ENCODE peak calls at places on chromosome 22, in nine cellular contexts. Q, B, L, Z, P, W, U, V and F are unnamed samples.

GRCh38 chr22:36540867-36541642 is 12.1 kb upstream of the EIF3D start:
- DNase-seq in Q (no peak), B (no peak), L (peak), Z (no peak), P (no peak), W (peak), U (no peak), V (no peak), F (no peak)

GRCh38 chr22:35301370-35301874 is 1.7 kb downstream of the TOM1 start:
- DNase-seq in Q (no peak), B (peak), L (peak), Z (no peak), P (peak), W (peak), U (no peak), V (no peak), F (no peak)

GRCh38 chr22:27438271-27438980 is 363.1 kb downstream of the MN1 start:
- DNase-seq in Q (no peak), B (peak), L (no peak), Z (no peak), P (peak), W (peak), U (no peak), V (no peak), F (no peak)

GRCh38 chr22:35489225-35489624 is 51.4 kb upstream of the RASD2 start:
- DNase-seq in Q (no peak), B (peak), L (peak), Z (no peak), P (peak), W (peak), U (no peak), V (no peak), F (no peak)

GRCh38 chr22:44353063-44353440 is 40.3 kb upstream of the SHISAL1 start:
- DNase-seq in Q (no peak), B (no peak), L (no peak), Z (no peak), P (no peak), W (no peak), U (no peak), V (no peak), F (no peak)

GRCh38 chr22:47189056-47189916 is 426.8 kb downstream of the TBC1D22A start:
- DNase-seq in Q (peak), B (no peak), L (no peak), Z (no peak), P (no peak), W (no peak), U (no peak), V (no peak), F (no peak)

GRCh38 chr22:41070665-41071331 is 21.6 kb upstream of the EP300 start:
- DNase-seq in Q (no peak), B (no peak), L (no peak), Z (no peak), P (no peak), W (no peak), U (no peak), V (no peak), F (no peak)

GRCh38 chr22:20802922-20803553 is 29.1 kb downstream of the SERPIND1 start:
- DNase-seq in Q (no peak), B (no peak), L (no peak), Z (no peak), P (no peak), W (no peak), U (no peak), V (no peak), F (no peak)

GRCh38 chr22:47102648-47103047 is 340.2 kb downstream of the TBC1D22A start:
- DNase-seq in Q (no peak), B (no peak), L (no peak), Z (no peak), P (no peak), W (peak), U (no peak), V (no peak), F (no peak)

GRCh38 chr22:35703861-35704584 is 13.6 kb upstream of the APOL5 start:
- DNase-seq in Q (no peak), B (peak), L (no peak), Z (no peak), P (peak), W (no peak), U (no peak), V (no peak), F (no peak)

GRCh38 chr22:35580351-35581022 is 36.6 kb downstream of the MB start:
- DNase-seq in Q (no peak), B (no peak), L (no peak), Z (no peak), P (no peak), W (no peak), U (no peak), V (no peak), F (no peak)

GRCh38 chr22:35752833-35753189 is 35.1 kb downstream of the APOL5 start:
- DNase-seq in Q (no peak), B (no peak), L (no peak), Z (no peak), P (peak), W (no peak), U (no peak), V (no peak), F (no peak)

GRCh38 chr22:18031670-18032454 is 7.5 kb upstream of the MICAL3 start:
- DNase-seq in Q (no peak), B (no peak), L (peak), Z (no peak), P (peak), W (peak), U (no peak), V (no peak), F (peak)

GRCh38 chr22:43889366-43890253 is 2.2 kb downstream of the PNPLA5 start:
- DNase-seq in Q (no peak), B (no peak), L (peak), Z (no peak), P (peak), W (peak), U (no peak), V (no peak), F (no peak)

GRCh38 chr22:23621082-23621780 is 10.9 kb downstream of the DRICH1 start:
- DNase-seq in Q (no peak), B (no peak), L (no peak), Z (no peak), P (no peak), W (no peak), U (peak), V (no peak), F (no peak)

GRCh38 chr22:28172948-28173360 is 253.9 kb upstream of the PITPNB start:
- DNase-seq in Q (no peak), B (no peak), L (peak), Z (no peak), P (peak), W (peak), U (no peak), V (no peak), F (no peak)

GRCh38 chr22:19779685-19780268 is 19.2 kb downstream of the TBX1 start:
- DNase-seq in Q (no peak), B (no peak), L (no peak), Z (no peak), P (no peak), W (no peak), U (no peak), V (no peak), F (no peak)

GRCh38 chr22:44928711-44929347 is 81.0 kb downstream of the PHF21B start:
- DNase-seq in Q (no peak), B (no peak), L (no peak), Z (no peak), P (no peak), W (no peak), U (no peak), V (no peak), F (no peak)

DNA sequence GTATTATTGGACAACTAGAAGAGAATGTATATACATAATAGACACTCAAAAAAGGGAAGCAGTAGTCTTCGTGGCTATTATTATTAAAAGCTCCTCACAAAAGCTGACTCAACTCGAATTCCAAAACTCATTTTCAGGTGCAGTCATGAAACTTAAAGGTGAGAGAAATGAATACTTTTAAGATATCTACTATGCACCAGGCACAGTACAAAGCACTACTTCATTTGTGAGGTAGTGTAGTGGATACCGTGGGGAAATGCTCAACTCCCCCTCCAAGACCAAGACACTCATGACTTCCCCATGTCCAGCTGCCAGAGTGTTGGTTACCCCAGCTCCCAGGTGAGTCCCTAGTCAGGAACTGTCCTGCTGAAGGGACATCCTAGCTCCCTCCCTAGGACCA is 2.1 kb downstream of the SYN3 start:
- DNase-seq in Q (peak), B (no peak), L (no peak), Z (no peak), P (no peak), W (no peak), U (no peak), V (no peak), F (no peak)
- H3K4me3 ChIP-seq in Q (no peak), B (no peak), L (no peak), Z (no peak), P (no peak), W (no peak), U (no peak), V (no peak), F (no peak)

GRCh38 chr22:49372530-49373288 is 455.0 kb downstream of the BRD1 start:
- DNase-seq in Q (no peak), B (peak), L (no peak), Z (no peak), P (peak), W (peak), U (peak), V (no peak), F (no peak)

GRCh38 chr22:49372111-49372529 is 455.6 kb downstream of the BRD1 start:
- DNase-seq in Q (no peak), B (peak), L (no peak), Z (no peak), P (no peak), W (no peak), U (no peak), V (no peak), F (no peak)

GRCh38 chr22:49373801-49374226 is 453.9 kb downstream of the BRD1 start:
- DNase-seq in Q (no peak), B (no peak), L (no peak), Z (no peak), P (no peak), W (no peak), U (no peak), V (no peak), F (no peak)

GRCh38 chr22:49371325-49372110 is 456.2 kb downstream of the BRD1 start:
- DNase-seq in Q (no peak), B (peak), L (no peak), Z (no peak), P (no peak), W (no peak), U (no peak), V (no peak), F (no peak)

GRCh38 chr22:49373289-49373666 is 454.4 kb downstream of the BRD1 start:
- DNase-seq in Q (no peak), B (no peak), L (no peak), Z (no peak), P (no peak), W (no peak), U (no peak), V (no peak), F (no peak)
- H3K4me3 ChIP-seq in Q (no peak), B (no peak), L (no peak), Z (no peak), P (no peak), W (no peak), U (no peak), V (no peak), F (no peak)

GRCh38 chr22:25661067-25661466 is 80.9 kb upstream of the MYO18B start:
- DNase-seq in Q (no peak), B (no peak), L (no peak), Z (no peak), P (peak), W (no peak), U (no peak), V (no peak), F (no peak)
- H3K4me3 ChIP-seq in Q (no peak), B (no peak), L (no peak), Z (no peak), P (no peak), W (no peak), U (no peak), V (no peak), F (no peak)

GRCh38 chr22:31082606-31083376 is 1.7 kb downstream of the SMTN start:
- DNase-seq in Q (no peak), B (peak), L (peak), Z (peak), P (peak), W (peak), U (peak), V (no peak), F (peak)
- H3K4me3 ChIP-seq in Q (no peak), B (peak), L (peak), Z (no peak), P (peak), W (peak), U (no peak), V (peak), F (peak)

DNA sequence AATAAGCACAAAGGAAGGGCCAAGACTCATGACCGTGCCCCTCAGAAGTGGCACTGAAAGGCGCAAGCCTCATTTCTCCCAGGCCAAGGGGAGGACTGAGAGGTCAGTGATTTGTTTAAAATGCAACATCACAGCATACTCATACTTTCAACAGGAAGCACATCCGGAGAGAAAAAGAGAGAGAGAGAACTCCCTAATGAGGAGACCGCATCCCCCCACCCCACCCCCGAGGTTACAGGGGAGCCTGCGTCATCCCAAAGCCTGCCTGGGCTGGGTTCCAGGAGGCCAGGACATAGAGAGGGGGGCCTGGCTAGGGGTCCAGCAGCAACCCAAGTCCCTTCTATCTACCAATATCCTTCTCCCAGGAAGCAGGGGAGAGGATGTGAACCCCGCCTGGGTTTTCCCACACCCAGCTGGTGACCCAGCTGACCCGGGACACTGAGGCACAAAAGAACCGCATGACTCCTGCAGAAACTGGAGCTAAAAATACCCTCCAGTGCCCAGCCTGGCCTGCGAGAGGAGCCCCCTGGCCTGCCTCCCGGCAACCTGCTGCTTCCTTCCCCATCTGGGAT is 3.8 kb downstream of the CSNK1E start:
- DNase-seq in Q (peak), B (peak), L (peak), Z (peak), P (peak), W (peak), U (no peak), V (peak), F (no peak)
- H3K4me3 ChIP-seq in Q (peak), B (no peak), L (peak), Z (no peak), P (peak), W (peak), U (no peak), V (peak), F (no peak)

GRCh38 chr22:42324991-42325710 is 54.7 kb upstream of the TCF20 start:
- DNase-seq in Q (no peak), B (no peak), L (no peak), Z (peak), P (no peak), W (no peak), U (no peak), V (no peak), F (no peak)
- H3K4me3 ChIP-seq in Q (no peak), B (no peak), L (no peak), Z (no peak), P (no peak), W (no peak), U (no peak), V (no peak), F (no peak)

GRCh38 chr22:30267382-30268302 is 991 bp upstream of the OSM start:
- DNase-seq in Q (no peak), B (no peak), L (no peak), Z (peak), P (no peak), W (no peak), U (no peak), V (no peak), F (no peak)
- H3K4me3 ChIP-seq in Q (peak), B (no peak), L (no peak), Z (peak), P (no peak), W (no peak), U (no peak), V (peak), F (peak)

GRCh38 chr22:39183991-39184585 is 31.6 kb upstream of the CBX7 start:
- DNase-seq in Q (no peak), B (no peak), L (no peak), Z (no peak), P (peak), W (peak), U (peak), V (no peak), F (peak)
- H3K4me3 ChIP-seq in Q (no peak), B (no peak), L (no peak), Z (no peak), P (peak), W (no peak), U (no peak), V (no peak), F (no peak)

GRCh38 chr22:46083383-46084350 is 66.7 kb upstream of the PPARA start:
- DNase-seq in Q (no peak), B (peak), L (peak), Z (no peak), P (peak), W (no peak), U (no peak), V (no peak), F (no peak)
- H3K4me3 ChIP-seq in Q (no peak), B (peak), L (peak), Z (no peak), P (peak), W (peak), U (no peak), V (no peak), F (no peak)